ENCODE peak calls at places on chromosomes 12 and 14, in five cellular contexts. N is GM13976, W is fibroblast of the aortic adventitia, Z is GM13977, T is PC-3. H is an unnamed sample.

GRCh38 chr12:107564946-107565345 is 120.7 kb upstream of the PWP1 start:
- DNase-seq in N (no peak), W (peak), Z (no peak), T (peak), H (peak)

GRCh38 chr14:81727243-81727642 is 193.6 kb upstream of the SEL1L start:
- DNase-seq in N (no peak), W (no peak), Z (no peak), T (peak), H (no peak)

GRCh38 chr12:71214511-71215285 is 56.9 kb upstream of the TSPAN8 start:
- DNase-seq in N (no peak), W (peak), Z (no peak), T (no peak), H (no peak)

GRCh38 chr14:24960816-24961215 is 89.1 kb downstream of the STXBP6 start:
- DNase-seq in N (no peak), W (peak), Z (no peak), T (no peak), H (no peak)

GRCh38 chr14:34750670-34751069 is 36.3 kb upstream of the CFL2 start:
- DNase-seq in N (no peak), W (peak), Z (no peak), T (no peak), H (no peak)

GRCh38 chr14:100850841-100851585 is 25.1 kb downstream of the MEG3 start:
- DNase-seq in N (peak), W (no peak), Z (peak), T (peak), H (peak)

GRCh38 chr12:68611094-68611818 is 557 bp downstream of the RAP1B start:
- DNase-seq in N (peak), W (peak), Z (peak), T (peak), H (peak)

GRCh38 chr12:50195832-50196231 is 28.7 kb upstream of the CERS5 start:
- DNase-seq in N (no peak), W (no peak), Z (no peak), T (peak), H (no peak)

GRCh38 chr14:55691659-55692058 is 111.7 kb downstream of the KTN1 start:
- DNase-seq in N (no peak), W (no peak), Z (no peak), T (no peak), H (no peak)

GRCh38 chr12:114335607-114336006 is 70.3 kb downstream of the TBX5 start:
- DNase-seq in N (no peak), W (no peak), Z (no peak), T (no peak), H (no peak)

GRCh38 chr14:50001146-50001998 is 108.5 kb downstream of the ARF6 start:
- DNase-seq in N (peak), W (peak), Z (peak), T (peak), H (peak)

GRCh38 chr12:12081836-12082497 is 11.2 kb downstream of the BCL2L14 start:
- DNase-seq in N (peak), W (peak), Z (peak), T (peak), H (no peak)

GRCh38 chr14:52220924-52221802 is 46.3 kb upstream of the PTGDR start:
- DNase-seq in N (peak), W (no peak), Z (peak), T (no peak), H (peak)

GRCh38 chr12:41794341-41794740 is 350.3 kb downstream of the GXYLT1 start:
- DNase-seq in N (no peak), W (no peak), Z (no peak), T (no peak), H (no peak)

GRCh38 chr14:69999246-69999645 is 120.0 kb downstream of the SMOC1 start:
- DNase-seq in N (no peak), W (peak), Z (no peak), T (peak), H (no peak)

GRCh38 chr12:71746983-71747611 is 7.6 kb upstream of the RAB21 start:
- DNase-seq in N (peak), W (peak), Z (peak), T (peak), H (peak)

GRCh38 chr12:6452245-6452731 is 446 bp downstream of the TAPBPL start:
- DNase-seq in N (no peak), W (no peak), Z (no peak), T (no peak), H (no peak)

GRCh38 chr14:104237651-104238423 is 99.5 kb downstream of the KIF26A start:
- DNase-seq in N (no peak), W (no peak), Z (no peak), T (no peak), H (no peak)

GRCh38 chr14:85243306-85243705 is 286.6 kb upstream of the FLRT2 start:
- DNase-seq in N (no peak), W (no peak), Z (no peak), T (no peak), H (no peak)

GRCh38 chr12:89486231-89486630 is 38.4 kb downstream of the GALNT4 start:
- DNase-seq in N (no peak), W (no peak), Z (no peak), T (no peak), H (no peak)

GRCh38 chr12:131775904-131776889 is 52.0 kb upstream of the MMP17 start:
- DNase-seq in N (peak), W (no peak), Z (peak), T (no peak), H (peak)

GRCh38 chr14:102952276-102952675 is 29.8 kb downstream of the AMN start:
- DNase-seq in N (no peak), W (no peak), Z (no peak), T (no peak), H (no peak)

GRCh38 chr14:94771191-94771905 is 1.4 kb upstream of the GSC start:
- DNase-seq in N (no peak), W (no peak), Z (no peak), T (no peak), H (no peak)

GRCh38 chr14:94773017-94773681 is 3.2 kb upstream of the GSC start:
- DNase-seq in N (no peak), W (no peak), Z (no peak), T (no peak), H (peak)

GRCh38 chr14:94770815-94771190 is 890 bp upstream of the GSC start:
- DNase-seq in N (no peak), W (no peak), Z (no peak), T (no peak), H (no peak)

GRCh38 chr14:94770251-94770749 is 387 bp upstream of the GSC start:
- DNase-seq in N (no peak), W (peak), Z (no peak), T (no peak), H (no peak)

DNA sequence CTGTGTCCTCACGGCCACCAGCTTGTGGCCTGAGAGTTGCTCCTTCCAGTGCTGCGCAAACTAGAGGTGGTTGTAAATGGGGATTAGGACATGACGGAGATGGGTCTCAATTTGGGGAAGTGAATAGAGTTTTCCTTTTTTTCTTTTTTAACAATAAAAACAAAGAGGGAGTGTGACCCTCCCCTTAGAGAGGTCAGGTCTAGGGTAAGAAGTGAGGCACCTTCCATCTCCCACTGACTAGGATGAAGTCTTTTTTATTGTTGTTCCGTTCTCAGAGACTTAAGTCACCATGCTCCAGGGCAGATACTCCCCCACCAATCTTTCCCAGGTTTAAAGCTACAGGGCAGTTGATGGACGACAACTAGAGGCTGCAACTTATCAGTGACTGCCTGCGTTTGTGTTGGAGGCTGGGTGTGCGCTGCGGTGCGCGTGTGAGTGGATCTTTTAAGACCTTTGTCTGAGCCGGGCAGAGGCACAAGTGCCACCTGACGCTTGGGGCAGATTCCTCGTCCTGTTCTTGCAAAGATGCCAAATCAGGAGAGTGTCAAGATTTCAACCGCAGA is 2.1 kb upstream of the GSC start:
- DNase-seq in N (no peak), W (no peak), Z (no peak), T (no peak), H (no peak)
- TF ChIP-seq CTCF in N (no peak), W (no peak), Z (no peak), T (no peak), H (no peak)

DNA sequence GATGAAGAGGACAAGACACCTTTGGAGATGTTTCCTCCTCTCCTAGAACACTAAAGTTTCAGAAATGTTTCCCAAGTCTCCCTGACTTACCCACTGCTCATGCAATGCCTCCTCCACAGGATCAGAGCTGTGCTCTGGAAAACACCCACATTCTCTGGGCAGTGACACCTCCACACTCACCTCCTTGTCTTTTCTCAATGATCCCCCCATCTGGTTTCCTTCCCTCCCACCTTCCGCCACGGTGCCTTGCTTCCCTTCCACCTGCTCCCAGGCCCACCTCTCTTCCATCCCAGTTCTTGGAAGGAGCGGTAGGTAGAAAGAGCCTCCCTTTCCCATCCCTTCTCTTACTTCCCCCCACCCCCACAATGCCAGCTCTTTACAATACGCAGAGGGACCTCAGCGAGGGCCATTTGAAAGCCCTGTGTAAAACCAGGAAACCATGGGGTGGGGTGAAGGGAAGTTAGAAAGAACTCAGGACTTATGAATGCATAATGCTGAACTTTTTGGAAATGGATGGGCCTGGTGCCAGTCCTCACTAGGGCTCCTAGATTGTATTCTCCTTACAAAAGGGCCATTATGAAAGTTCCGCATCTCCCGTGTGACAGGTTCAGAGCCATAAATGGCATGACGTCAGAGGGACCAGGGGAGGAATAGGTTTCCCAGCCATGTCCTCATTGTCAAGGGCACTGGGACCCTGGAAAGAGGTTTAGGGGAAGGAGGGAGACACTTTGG is 12.8 kb downstream of the FBLN5 start:
- DNase-seq in N (no peak), W (no peak), Z (no peak), T (no peak), H (no peak)
- TF ChIP-seq CTCF in N (no peak), W (no peak), Z (no peak), T (no peak), H (no peak)

DNA sequence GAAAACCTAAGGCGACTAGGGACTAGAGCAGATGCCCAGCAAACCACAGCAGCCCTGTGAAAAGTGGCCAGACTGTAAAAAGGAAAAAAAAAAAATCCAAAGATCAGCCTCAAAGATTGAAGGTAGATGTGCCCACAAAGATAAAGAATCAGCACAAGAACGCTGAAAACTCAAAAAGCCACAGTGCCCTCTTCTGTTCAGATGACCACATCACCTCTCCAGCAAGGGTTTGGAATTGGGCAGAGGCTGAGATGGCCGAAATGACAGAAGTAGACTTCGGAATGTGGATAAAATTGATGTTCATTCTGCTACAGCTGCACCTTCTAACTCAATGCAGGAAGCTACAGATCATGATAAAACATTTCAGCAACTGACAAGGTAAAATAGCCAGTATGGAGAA is 154.4 kb downstream of the GPHN start:
- DNase-seq in N (no peak), W (peak), Z (no peak), T (peak), H (no peak)
- TF ChIP-seq CTCF in N (no peak), W (peak), Z (no peak), T (peak), H (peak)

DNA sequence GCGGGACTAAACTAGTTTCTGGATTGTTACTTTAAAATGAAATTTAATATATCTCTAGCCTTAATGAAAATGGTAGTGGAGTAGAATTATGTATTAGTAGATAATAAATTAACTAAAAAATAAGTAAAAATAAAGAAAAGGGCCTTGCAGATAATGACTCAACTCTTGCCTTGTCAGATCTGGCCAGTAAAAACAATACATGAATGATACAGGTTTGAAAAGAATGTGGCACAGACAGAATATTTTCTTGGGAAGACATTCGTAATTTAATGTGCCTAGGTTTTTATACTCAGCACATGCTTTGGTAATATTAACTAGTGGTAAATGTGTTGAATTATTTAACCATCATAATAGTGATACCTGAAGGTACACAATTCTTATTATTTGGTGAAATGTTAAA is 28.3 kb downstream of the ATF7IP start:
- DNase-seq in N (no peak), W (peak), Z (no peak), T (no peak), H (no peak)
- TF ChIP-seq CTCF in N (no peak), W (no peak), Z (no peak), T (no peak), H (no peak)

GRCh38 chr14:32947792-32948191 is 9.1 kb downstream of the NPAS3 start:
- DNase-seq in N (no peak), W (no peak), Z (no peak), T (no peak), H (no peak)
- TF ChIP-seq CTCF in N (no peak), W (no peak), Z (no peak), T (no peak), H (no peak)

GRCh38 chr12:103886398-103886797 is 43.8 kb upstream of the HSP90B1 start:
- DNase-seq in N (no peak), W (no peak), Z (no peak), T (no peak), H (no peak)

GRCh38 chr12:103881261-103881660 is 40.2 kb upstream of the NT5DC3 start:
- DNase-seq in N (no peak), W (no peak), Z (no peak), T (no peak), H (no peak)

GRCh38 chr12:103882861-103883596 is 42.0 kb upstream of the NT5DC3 start:
- DNase-seq in N (peak), W (no peak), Z (peak), T (peak), H (no peak)

GRCh38 chr12:103887738-103888137 is 42.5 kb upstream of the HSP90B1 start:
- DNase-seq in N (no peak), W (no peak), Z (no peak), T (no peak), H (no peak)

GRCh38 chr12:103884316-103884715 is 43.3 kb upstream of the NT5DC3 start:
- DNase-seq in N (peak), W (peak), Z (peak), T (peak), H (peak)
- TF ChIP-seq CTCF in N (peak), W (peak), Z (peak), T (peak), H (peak)

DNA sequence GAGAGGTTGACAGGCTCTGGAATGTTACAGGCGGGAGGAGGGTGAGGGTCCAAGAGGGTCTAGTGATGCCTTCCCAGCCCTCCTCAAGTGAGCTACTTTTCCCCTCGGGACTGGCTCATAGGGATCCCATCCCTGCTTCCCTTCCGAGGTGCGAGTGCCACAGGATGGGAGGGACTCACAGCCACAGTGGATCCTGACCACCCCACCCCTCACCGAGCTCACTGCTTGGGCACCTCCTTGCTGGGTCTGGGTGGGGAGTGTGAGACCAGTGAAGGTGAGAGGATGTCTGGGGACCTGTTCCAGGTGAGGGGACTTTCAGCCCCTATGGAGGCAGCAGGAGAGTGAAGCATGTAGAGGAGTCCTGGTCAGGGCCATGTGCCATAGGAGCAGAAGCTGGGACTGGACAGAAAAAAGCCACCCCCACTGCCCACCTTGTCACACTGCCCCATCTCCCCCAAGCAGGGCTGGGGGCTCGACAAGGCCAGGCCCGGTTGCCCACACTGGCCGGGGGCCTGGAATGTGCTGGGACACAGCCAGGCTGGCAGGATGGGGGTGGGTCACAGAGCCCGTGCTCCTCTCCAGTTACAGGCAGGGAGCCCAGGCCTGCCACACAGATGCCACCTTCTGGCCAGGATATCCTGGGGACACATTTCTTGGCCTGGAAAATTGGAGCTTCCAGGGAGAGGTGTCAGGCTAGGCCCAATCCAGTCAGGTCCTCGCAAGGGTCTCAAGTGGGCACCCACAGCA is 1.7 kb upstream of the TNS2 start:
- DNase-seq in N (no peak), W (no peak), Z (no peak), T (peak), H (no peak)
- TF ChIP-seq CTCF in N (no peak), W (no peak), Z (no peak), T (peak), H (no peak)

H was measured in activated CD8-positive, alpha-beta T cell treated with anti-CD3 and anti-CD28 coated beads for 36 hours.